ENCODE peak calls at places on chromosomes 11 and 22, in eight cellular contexts. One of them, this sample, is unnamed.
A peak's percentile ranks its signal among the peaks of the same experiment; 100 is the strongest.

GRCh38 chr11:70364745-70365535 is 33.4 kb upstream of the CTTN start:
- DNase-seq in B cell: no peak
- DNase-seq in skeletal muscle cell: no peak
- DNase-seq in NCI-H2171: no peak
- DNase-seq in T-helper 1 cell: no peak
- DNase-seq in HCT116: no peak
- DNase-seq in NCI-H146: no peak
- DNase-seq in aorta: peak; percentile 55
- DNase-seq in this sample: no peak

GRCh38 chr11:2342557-2342956 is 34.6 kb upstream of the CD81 start:
- DNase-seq in B cell: no peak
- DNase-seq in skeletal muscle cell: no peak
- DNase-seq in NCI-H2171: no peak
- DNase-seq in T-helper 1 cell: no peak
- DNase-seq in HCT116: no peak
- DNase-seq in NCI-H146: no peak
- DNase-seq in aorta: no peak
- DNase-seq in this sample: no peak

GRCh38 chr11:9787260-9787659 is 123.4 kb downstream of the SWAP70 start:
- DNase-seq in B cell: no peak
- DNase-seq in skeletal muscle cell: no peak
- DNase-seq in NCI-H2171: no peak
- DNase-seq in T-helper 1 cell: no peak
- DNase-seq in HCT116: no peak
- DNase-seq in NCI-H146: no peak
- DNase-seq in aorta: no peak
- DNase-seq in this sample: no peak

GRCh38 chr11:36455658-36456111 is 54.4 kb downstream of the TRAF6 start:
- DNase-seq in B cell: peak; percentile 21
- DNase-seq in skeletal muscle cell: peak; percentile 97
- DNase-seq in NCI-H2171: no peak
- DNase-seq in T-helper 1 cell: no peak
- DNase-seq in HCT116: no peak
- DNase-seq in NCI-H146: peak; percentile 36
- DNase-seq in aorta: peak; percentile 94
- DNase-seq in this sample: peak; percentile 99

GRCh38 chr22:19359554-19360299 is 68.2 kb upstream of the CLTCL1 start:
- DNase-seq in B cell: peak; percentile 48
- DNase-seq in skeletal muscle cell: no peak
- DNase-seq in NCI-H2171: no peak
- DNase-seq in T-helper 1 cell: no peak
- DNase-seq in HCT116: no peak
- DNase-seq in NCI-H146: no peak
- DNase-seq in aorta: no peak
- DNase-seq in this sample: no peak

GRCh38 chr11:128492461-128492860 is 94.9 kb downstream of the ETS1 start:
- DNase-seq in B cell: no peak
- DNase-seq in skeletal muscle cell: no peak
- DNase-seq in NCI-H2171: no peak
- DNase-seq in T-helper 1 cell: no peak
- DNase-seq in HCT116: no peak
- DNase-seq in NCI-H146: peak; percentile 37
- DNase-seq in aorta: no peak
- DNase-seq in this sample: no peak

GRCh38 chr22:30702856-30703255 is 8.2 kb downstream of the OSBP2 start:
- DNase-seq in B cell: no peak
- DNase-seq in skeletal muscle cell: no peak
- DNase-seq in NCI-H2171: no peak
- DNase-seq in T-helper 1 cell: no peak
- DNase-seq in HCT116: no peak
- DNase-seq in NCI-H146: no peak
- DNase-seq in aorta: no peak
- DNase-seq in this sample: no peak

GRCh38 chr11:94030059-94030458 is 8.9 kb downstream of the HEPHL1 start:
- DNase-seq in B cell: no peak
- DNase-seq in skeletal muscle cell: no peak
- DNase-seq in NCI-H2171: no peak
- DNase-seq in T-helper 1 cell: no peak
- DNase-seq in HCT116: no peak
- DNase-seq in NCI-H146: no peak
- DNase-seq in aorta: no peak
- DNase-seq in this sample: no peak

GRCh38 chr11:133784359-133784758 is 61.0 kb downstream of the SPATA19 start:
- DNase-seq in B cell: no peak
- DNase-seq in skeletal muscle cell: no peak
- DNase-seq in NCI-H2171: no peak
- DNase-seq in T-helper 1 cell: no peak
- DNase-seq in HCT116: no peak
- DNase-seq in NCI-H146: no peak
- DNase-seq in aorta: no peak
- DNase-seq in this sample: no peak

GRCh38 chr11:88106685-88107084 is 68.6 kb downstream of the RAB38 start:
- DNase-seq in B cell: no peak
- DNase-seq in skeletal muscle cell: no peak
- DNase-seq in NCI-H2171: no peak
- DNase-seq in T-helper 1 cell: no peak
- DNase-seq in HCT116: no peak
- DNase-seq in NCI-H146: no peak
- DNase-seq in aorta: no peak
- DNase-seq in this sample: no peak

GRCh38 chr22:48885919-48886305 is 941.8 kb downstream of the BRD1 start:
- DNase-seq in B cell: no peak
- DNase-seq in skeletal muscle cell: no peak
- DNase-seq in NCI-H2171: no peak
- DNase-seq in T-helper 1 cell: no peak
- DNase-seq in HCT116: no peak
- DNase-seq in NCI-H146: no peak
- DNase-seq in aorta: no peak
- DNase-seq in this sample: no peak

GRCh38 chr11:130858215-130858614 is 58.1 kb downstream of the SNX19 start:
- DNase-seq in B cell: no peak
- DNase-seq in skeletal muscle cell: no peak
- DNase-seq in NCI-H2171: no peak
- DNase-seq in T-helper 1 cell: no peak
- DNase-seq in HCT116: peak; percentile 26
- DNase-seq in NCI-H146: no peak
- DNase-seq in aorta: no peak
- DNase-seq in this sample: no peak

GRCh38 chr11:36746886-36747710 is 149.1 kb upstream of the RAG2 start:
- DNase-seq in B cell: peak; percentile 80
- DNase-seq in skeletal muscle cell: peak; percentile 68
- DNase-seq in NCI-H2171: peak; percentile 66
- DNase-seq in T-helper 1 cell: peak; percentile 37
- DNase-seq in HCT116: peak; percentile 86
- DNase-seq in NCI-H146: peak; percentile 84
- DNase-seq in aorta: peak; percentile 88
- DNase-seq in this sample: peak; percentile 89

GRCh38 chr11:11265994-11266606 is 87.0 kb downstream of the CSNK2A3 start:
- DNase-seq in B cell: no peak
- DNase-seq in skeletal muscle cell: no peak
- DNase-seq in NCI-H2171: no peak
- DNase-seq in T-helper 1 cell: peak; percentile 28
- DNase-seq in HCT116: peak; percentile 16
- DNase-seq in NCI-H146: peak; percentile 46
- DNase-seq in aorta: peak; percentile 59
- DNase-seq in this sample: no peak

GRCh38 chr11:68678031-68678441 is 6.3 kb upstream of the GAL start:
- DNase-seq in B cell: no peak
- DNase-seq in skeletal muscle cell: no peak
- DNase-seq in NCI-H2171: no peak
- DNase-seq in T-helper 1 cell: no peak
- DNase-seq in HCT116: no peak
- DNase-seq in NCI-H146: no peak
- DNase-seq in aorta: no peak
- DNase-seq in this sample: no peak